ENCODE peak calls at places on chromosomes 11 and 22, in five cellular contexts. J, L, O, C and U are unnamed samples.

GRCh38 chr11:23932485-23932898 is 564.4 kb upstream of the LUZP2 start:
- DNase-seq in J (no peak), L (no peak), O (peak), C (no peak), U (no peak)

GRCh38 chr22:12601870-12602779 is 2925.9 kb upstream of the OR11H1 start:
- DNase-seq in J (peak), L (no peak), O (no peak), C (no peak), U (peak)

GRCh38 chr11:21988477-21988876 is 204.4 kb upstream of the ANO5 start:
- DNase-seq in J (no peak), L (no peak), O (no peak), C (no peak), U (no peak)

GRCh38 chr11:13761712-13762111 is 93.2 kb downstream of the FAR1 start:
- DNase-seq in J (no peak), L (no peak), O (peak), C (no peak), U (no peak)

GRCh38 chr11:18010977-18011586 is 1.8 kb downstream of the SERGEF start:
- DNase-seq in J (no peak), L (no peak), O (no peak), C (no peak), U (no peak)

GRCh38 chr22:42184852-42185251 is 54.2 kb upstream of the CYP2D6 start:
- DNase-seq in J (no peak), L (no peak), O (no peak), C (no peak), U (no peak)

GRCh38 chr11:75239551-75240290 is 853 bp upstream of the TPBGL start:
- DNase-seq in J (no peak), L (no peak), O (no peak), C (no peak), U (peak)

GRCh38 chr22:17744430-17744829 is 29.8 kb downstream of the BID start:
- DNase-seq in J (no peak), L (no peak), O (no peak), C (no peak), U (peak)

GRCh38 chr22:30940655-30941362 is 27.8 kb downstream of the MORC2 start:
- DNase-seq in J (no peak), L (no peak), O (no peak), C (no peak), U (no peak)

GRCh38 chr11:117823941-117824420 is 563 bp downstream of the FXYD2 start:
- DNase-seq in J (peak), L (no peak), O (peak), C (no peak), U (no peak)

GRCh38 chr11:6482431-6482830 is 1.1 kb downstream of the TIMM10B start:
- DNase-seq in J (no peak), L (no peak), O (no peak), C (no peak), U (no peak)

GRCh38 chr22:39789794-39790193 is 103.8 kb downstream of the ENTHD1 start:
- DNase-seq in J (no peak), L (no peak), O (no peak), C (no peak), U (no peak)

GRCh38 chr22:41746563-41747400 is 47.5 kb downstream of the MEI1 start:
- DNase-seq in J (peak), L (peak), O (peak), C (no peak), U (peak)

GRCh38 chr11:67316882-67317364 is 13.6 kb downstream of the SSH3 start:
- DNase-seq in J (no peak), L (no peak), O (no peak), C (no peak), U (no peak)

GRCh38 chr22:40487663-40488249 is 117.4 kb downstream of the SGSM3 start:
- DNase-seq in J (no peak), L (no peak), O (peak), C (no peak), U (no peak)

GRCh38 chr11:69647349-69647748 is 6.4 kb downstream of the CCND1 start:
- DNase-seq in J (no peak), L (no peak), O (no peak), C (no peak), U (no peak)

GRCh38 chr11:31106963-31107576 is 262.5 kb downstream of the DCDC1 start:
- DNase-seq in J (no peak), L (peak), O (peak), C (no peak), U (peak)

GRCh38 chr11:116527180-116527991 is 245.4 kb downstream of the BUD13 start:
- DNase-seq in J (peak), L (no peak), O (no peak), C (no peak), U (no peak)

GRCh38 chr11:66971483-66971882 is 3.6 kb upstream of the C11orf86 start:
- DNase-seq in J (no peak), L (no peak), O (no peak), C (no peak), U (no peak)

GRCh38 chr11:11992813-11993212 is 15.6 kb downstream of the DKK3 start:
- DNase-seq in J (no peak), L (no peak), O (no peak), C (no peak), U (no peak)

GRCh38 chr11:14082338-14082737 is 119.8 kb downstream of the SPON1 start:
- DNase-seq in J (no peak), L (no peak), O (no peak), C (no peak), U (no peak)

GRCh38 chr11:10454902-10455631 is at the start of gene AMPD3:
- DNase-seq in J (peak), L (no peak), O (no peak), C (no peak), U (no peak)

GRCh38 chr22:33579448-33580093 is 340.7 kb downstream of the LARGE1 start:
- DNase-seq in J (peak), L (no peak), O (no peak), C (no peak), U (peak)

GRCh38 chr22:20299736-20300136 is 20.1 kb downstream of the DGCR6L start:
- DNase-seq in J (no peak), L (no peak), O (peak), C (no peak), U (peak)

GRCh38 chr22:44638966-44639739 is 62.9 kb upstream of the PRR5 start:
- DNase-seq in J (peak), L (peak), O (peak), C (no peak), U (no peak)

GRCh38 chr22:40190501-40190900 is 12.8 kb downstream of the TNRC6B start:
- DNase-seq in J (no peak), L (no peak), O (no peak), C (no peak), U (peak)

GRCh38 chr11:17387811-17388210 is 648 bp downstream of the KCNJ11 start:
- DNase-seq in J (no peak), L (no peak), O (no peak), C (no peak), U (no peak)

GRCh38 chr11:119745776-119746535 is 17.0 kb upstream of the NECTIN1 start:
- DNase-seq in J (peak), L (no peak), O (no peak), C (no peak), U (no peak)

GRCh38 chr11:119844808-119845207 is 115.8 kb upstream of the NECTIN1 start:
- DNase-seq in J (no peak), L (no peak), O (no peak), C (no peak), U (no peak)

GRCh38 chr22:28112548-28113043 is 193.5 kb upstream of the PITPNB start:
- DNase-seq in J (peak), L (no peak), O (peak), C (no peak), U (no peak)

GRCh38 chr11:100593321-100593720 is 93.8 kb upstream of the ARHGAP42 start:
- DNase-seq in J (no peak), L (no peak), O (no peak), C (no peak), U (no peak)

GRCh38 chr11:46367244-46367915 is 14.1 kb upstream of the MDK start:
- DNase-seq in J (peak), L (no peak), O (peak), C (no peak), U (peak)

GRCh38 chr11:35798423-35798822 is 135.8 kb downstream of the TRIM44 start:
- DNase-seq in J (no peak), L (no peak), O (peak), C (no peak), U (no peak)
- TF ChIP-seq POLR2AphosphoS5 in J (no peak), L (no peak), O (no peak), C (no peak), U (no peak)

DNA sequence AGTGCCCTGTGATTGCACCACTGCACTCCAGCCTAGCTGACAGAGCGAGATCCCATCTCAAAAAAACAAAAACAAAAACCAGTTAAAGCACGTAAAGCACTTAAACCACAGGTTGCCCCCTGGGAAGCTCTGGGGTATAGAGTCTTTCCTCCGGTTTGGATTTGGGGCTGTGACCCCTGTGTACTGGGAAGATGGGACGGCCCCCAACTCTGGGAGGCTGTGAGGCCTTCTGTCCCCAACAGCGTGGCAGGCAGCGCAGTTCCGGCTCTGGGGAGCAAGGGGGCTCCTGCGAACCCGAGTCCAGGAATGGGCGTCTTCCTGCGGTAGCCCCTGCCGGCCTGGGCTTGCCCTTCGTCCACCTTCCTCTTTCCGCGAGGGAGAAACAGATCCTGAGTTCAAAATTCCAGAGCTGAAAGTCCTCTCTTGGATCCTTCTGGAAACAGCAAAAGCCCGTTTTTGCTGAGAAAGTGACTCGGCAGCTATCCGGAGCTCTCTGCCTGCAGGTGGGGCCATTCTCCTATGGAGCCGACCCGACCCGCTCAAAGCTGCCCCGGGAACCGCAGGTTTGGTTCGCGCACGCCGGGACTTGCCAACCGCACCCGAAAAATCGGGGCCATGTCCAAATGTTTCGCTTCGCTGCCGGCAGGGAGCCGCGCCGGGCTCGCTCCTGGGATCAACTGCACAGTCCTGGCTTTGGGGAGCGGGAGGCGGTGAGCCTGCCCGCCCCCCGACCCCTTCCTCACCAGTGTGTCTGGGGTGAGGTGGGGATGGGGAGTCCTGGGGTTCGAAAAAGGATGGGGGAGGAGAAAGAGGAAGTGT is 36.3 kb upstream of the POLA2 start:
- DNase-seq in J (peak), L (peak), O (peak), C (no peak), U (peak)
- TF ChIP-seq CTCF in J (peak), L (peak), O (peak), C (no peak), U (no peak)

GRCh38 chr11:64269380-64270234 is 14.9 kb downstream of the BAD start:
- DNase-seq in J (peak), L (peak), O (peak), C (peak), U (peak)

GRCh38 chr11:64268028-64268686 is 16.3 kb downstream of the BAD start:
- DNase-seq in J (no peak), L (peak), O (no peak), C (no peak), U (no peak)

GRCh38 chr11:64267207-64267945 is 16.0 kb downstream of the PLCB3 start:
- DNase-seq in J (no peak), L (peak), O (no peak), C (no peak), U (no peak)

GRCh38 chr11:64266339-64266738 is 15.0 kb downstream of the PLCB3 start:
- DNase-seq in J (no peak), L (no peak), O (no peak), C (no peak), U (no peak)

GRCh38 chr11:64268687-64269379 is 15.6 kb downstream of the BAD start:
- DNase-seq in J (peak), L (peak), O (peak), C (no peak), U (peak)
- TF ChIP-seq POLR2AphosphoS5 in J (peak), L (no peak), O (no peak), C (no peak), U (no peak)

DNA sequence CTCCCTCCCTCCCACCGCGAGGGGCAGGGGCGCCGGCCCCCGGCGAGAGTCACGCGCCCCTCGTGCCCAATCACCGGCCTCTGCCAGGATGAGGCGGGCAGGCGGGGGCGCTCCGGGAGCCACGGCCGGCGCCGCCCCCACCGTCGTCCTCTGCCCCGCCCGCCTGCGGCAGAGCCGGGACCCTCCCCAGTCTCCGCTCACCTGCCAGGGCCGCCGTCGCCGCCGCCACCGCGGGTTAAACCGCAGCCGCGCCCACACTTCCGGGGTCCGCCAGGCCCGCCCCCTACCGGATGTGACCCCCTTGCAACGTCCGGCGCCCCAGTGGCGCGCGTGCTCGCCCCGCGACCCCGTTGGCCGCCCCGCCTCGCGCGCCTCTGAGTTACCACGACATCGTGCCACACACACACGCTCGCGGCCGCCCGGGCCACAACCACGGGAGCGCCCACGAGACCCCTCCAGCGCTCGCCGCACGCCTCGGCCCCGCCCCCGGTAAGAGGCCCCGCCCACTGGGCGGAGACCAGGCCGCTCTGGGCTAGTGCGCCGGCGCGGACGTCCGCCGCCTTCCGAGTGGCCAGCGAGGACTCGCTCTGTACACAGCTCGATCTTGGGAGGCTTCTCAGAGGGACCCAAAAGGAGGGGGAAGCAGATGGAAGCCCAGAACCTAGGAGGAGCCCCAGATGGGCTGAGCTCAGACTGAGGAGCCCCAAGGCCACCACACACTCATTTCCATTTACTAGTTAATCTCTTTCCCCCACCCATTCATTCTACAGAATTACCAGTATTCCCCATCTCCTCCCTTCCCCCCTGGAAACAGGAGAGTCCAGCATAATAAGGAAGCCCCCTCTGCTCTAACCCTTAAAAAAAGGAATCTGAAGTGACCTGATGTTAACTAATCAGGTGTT is at the start of gene VPS37C:
- DNase-seq in J (peak), L (peak), O (peak), C (no peak), U (peak)
- TF ChIP-seq CTCF in J (no peak), L (peak), O (no peak), C (no peak), U (peak)

DNA sequence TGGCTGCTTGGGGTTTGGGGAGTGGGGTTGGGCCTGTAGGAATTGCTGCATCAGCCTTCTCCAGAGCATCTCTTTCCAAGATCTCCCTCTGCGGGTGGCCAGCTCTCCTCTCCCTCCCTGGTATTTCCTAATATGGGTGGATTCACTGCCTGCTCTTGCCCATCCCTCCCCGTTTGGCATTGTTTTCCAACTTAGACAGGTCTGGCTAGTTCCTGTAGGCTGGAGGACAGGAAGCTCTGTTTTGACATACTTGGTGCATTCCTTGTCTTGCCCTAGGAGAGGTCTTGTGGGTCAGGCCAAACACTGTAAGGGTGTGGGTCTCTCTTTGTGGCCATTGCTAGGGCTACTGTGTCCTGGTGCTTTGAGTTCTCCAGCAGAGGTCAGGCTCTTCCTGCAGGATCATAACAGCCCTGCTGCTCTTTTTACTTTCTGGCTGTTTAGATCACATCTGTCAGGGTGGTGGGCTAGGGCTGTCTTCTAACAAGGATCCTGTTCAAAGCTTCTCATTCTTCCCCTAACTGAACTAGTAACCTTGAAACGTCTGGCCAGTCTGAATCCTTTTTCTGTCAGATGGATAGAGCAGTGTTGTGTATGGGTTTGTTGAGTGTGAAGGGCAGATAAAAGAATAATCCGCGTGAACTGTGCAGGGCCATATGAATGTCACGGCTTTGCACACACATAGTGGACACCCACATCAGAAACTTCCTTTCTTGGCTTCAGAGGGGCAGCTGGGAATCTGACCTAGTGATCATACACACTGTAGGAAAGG is 18.3 kb upstream of the MICALL1 start:
- DNase-seq in J (peak), L (peak), O (peak), C (no peak), U (no peak)
- TF ChIP-seq POLR2AphosphoS5 in J (peak), L (peak), O (no peak), C (peak), U (no peak)

GRCh38 chr11:93196816-93197382 is 892 bp downstream of the SLC36A4 start:
- DNase-seq in J (no peak), L (no peak), O (no peak), C (no peak), U (no peak)
- TF ChIP-seq CTCF in J (peak), L (no peak), O (no peak), C (no peak), U (peak)

GRCh38 chr11:34646431-34646830 is 25.5 kb downstream of the EHF start:
- DNase-seq in J (no peak), L (no peak), O (no peak), C (no peak), U (no peak)

GRCh38 chr11:34647131-34647530 is 26.2 kb downstream of the EHF start:
- DNase-seq in J (no peak), L (no peak), O (no peak), C (no peak), U (no peak)

GRCh38 chr11:34649597-34649996 is 28.7 kb downstream of the EHF start:
- DNase-seq in J (no peak), L (no peak), O (no peak), C (no peak), U (no peak)

GRCh38 chr11:34647532-34647931 is 26.6 kb downstream of the EHF start:
- DNase-seq in J (no peak), L (no peak), O (no peak), C (no peak), U (no peak)

GRCh38 chr11:34648036-34648435 is 27.1 kb downstream of the EHF start:
- DNase-seq in J (no peak), L (no peak), O (no peak), C (no peak), U (no peak)
- TF ChIP-seq POLR2AphosphoS5 in J (no peak), L (no peak), O (no peak), C (no peak), U (no peak)

DNA sequence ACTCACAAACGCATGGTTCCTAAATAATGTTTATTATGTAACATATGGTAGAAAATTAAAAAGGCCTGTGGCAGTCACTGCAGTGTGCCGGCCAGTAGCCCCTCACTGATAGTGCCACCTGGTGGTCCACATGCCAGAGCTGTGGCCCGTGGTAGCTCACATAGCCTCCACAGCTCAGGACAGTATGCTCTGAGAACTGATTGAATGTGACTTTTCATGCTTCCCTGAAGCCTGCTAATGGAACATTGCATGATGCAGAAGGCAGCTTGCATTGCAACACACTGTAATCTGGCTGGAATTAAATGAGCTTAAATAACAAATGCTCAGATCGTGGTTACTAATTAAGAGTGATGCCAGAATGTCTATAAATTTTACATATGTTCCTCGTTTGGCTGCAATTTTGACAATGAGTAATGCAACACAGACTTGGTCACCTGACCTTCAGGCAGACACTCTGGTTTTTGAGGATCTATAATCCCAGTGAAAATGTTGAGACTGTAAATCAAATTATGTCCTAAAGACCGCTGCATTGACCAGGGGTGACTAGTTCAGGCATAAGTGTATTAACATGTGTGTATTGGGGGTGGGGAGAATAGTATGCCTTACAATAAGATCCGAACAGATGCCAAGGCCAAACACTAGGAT is 566.4 kb downstream of the METTL15 start:
- DNase-seq in J (no peak), L (no peak), O (peak), C (no peak), U (no peak)
- TF ChIP-seq CTCF in J (no peak), L (no peak), O (peak), C (no peak), U (no peak)